ENCODE peak calls at places on chromosomes 3 and 15, in nine cellular contexts. X is cardiac fibroblast; L is foreskin melanocyte; O is body of pancreas; E is NCI-H524; V is naive thymus-derived CD8-positive, alpha-beta T cell; P is AG20443; A is stimulated activated CD4-positive, alpha-beta T cell treated with anti-CD3 and anti-CD28 coated beads, Interleukin-15, amount 100 ng/mL, for 1 hour; D is astrocyte. R is an unnamed sample.

GRCh38 chr3:165195226-165195625 is 958 bp downstream of the SLITRK3 start:
- DNase-seq in X (no peak), L (no peak), O (no peak), E (peak; percentile 47), V (no peak), P (no peak), A (no peak), D (no peak), R (no peak)

GRCh38 chr3:117589454-117589853 is 879.9 kb downstream of the TUSC7 start:
- DNase-seq in X (no peak), L (no peak), O (no peak), E (peak; percentile 70), V (no peak), P (peak; percentile 13), A (no peak), D (peak; percentile 53), R (no peak)

GRCh38 chr3:175948041-175948440 is 1088.9 kb downstream of the NAALADL2 start:
- DNase-seq in X (no peak), L (no peak), O (no peak), E (no peak), V (no peak), P (no peak), A (no peak), D (no peak), R (no peak)

GRCh38 chr3:23518441-23518840 is 287.3 kb upstream of the UBE2E1 start:
- DNase-seq in X (peak; percentile 12), L (no peak), O (no peak), E (no peak), V (no peak), P (no peak), A (no peak), D (no peak), R (no peak)

GRCh38 chr3:14861031-14861430 is 42.3 kb downstream of the FGD5 start:
- DNase-seq in X (peak; percentile 12), L (peak; percentile 6), O (no peak), E (no peak), V (no peak), P (no peak), A (no peak), D (no peak), R (no peak)

GRCh38 chr15:25866874-25867273 is 3.7 kb upstream of the ATP10A start:
- DNase-seq in X (no peak), L (no peak), O (no peak), E (no peak), V (no peak), P (no peak), A (no peak), D (no peak), R (no peak)

GRCh38 chr15:88897456-88898194 is 2.3 kb upstream of the HAPLN3 start:
- DNase-seq in X (peak; percentile 89), L (peak; percentile 62), O (peak; percentile 84), E (peak; percentile 70), V (peak; percentile 75), P (peak; percentile 88), A (peak; percentile 70), D (peak; percentile 76), R (peak; percentile 85)

GRCh38 chr3:195815169-195815771 is 3.5 kb upstream of the MUC4 start:
- DNase-seq in X (no peak), L (no peak), O (no peak), E (no peak), V (no peak), P (no peak), A (no peak), D (peak; percentile 42), R (no peak)

GRCh38 chr3:152299243-152299976 is 30.7 kb downstream of the MBNL1 start:
- DNase-seq in X (no peak), L (no peak), O (peak; percentile 25), E (peak; percentile 83), V (peak; percentile 71), P (no peak), A (no peak), D (no peak), R (no peak)

GRCh38 chr15:38253448-38253847 is 812 bp downstream of the SPRED1 start:
- DNase-seq in X (peak; percentile 71), L (no peak), O (peak; percentile 17), E (no peak), V (no peak), P (peak; percentile 15), A (no peak), D (peak; percentile 85), R (peak; percentile 64)

GRCh38 chr3:167626490-167626889 is 27.3 kb downstream of the WDR49 start:
- DNase-seq in X (no peak), L (no peak), O (peak; percentile 53), E (no peak), V (no peak), P (no peak), A (no peak), D (no peak), R (no peak)

GRCh38 chr3:154059798-154060197 is 61.4 kb upstream of the ARHGEF26 start:
- DNase-seq in X (peak; percentile 26), L (no peak), O (no peak), E (no peak), V (no peak), P (no peak), A (no peak), D (no peak), R (no peak)

GRCh38 chr15:22861151-22861550 is 22.7 kb downstream of the NIPA2 start:
- DNase-seq in X (no peak), L (no peak), O (no peak), E (no peak), V (no peak), P (no peak), A (no peak), D (no peak), R (no peak)

GRCh38 chr3:160697628-160698382 is 20.8 kb downstream of the ARL14 start:
- DNase-seq in X (peak; percentile 42), L (peak; percentile 49), O (no peak), E (no peak), V (no peak), P (peak; percentile 50), A (no peak), D (peak; percentile 82), R (peak; percentile 67)

GRCh38 chr3:11498646-11499045 is 145.1 kb downstream of the VGLL4 start:
- DNase-seq in X (peak; percentile 87), L (no peak), O (peak; percentile 91), E (no peak), V (no peak), P (peak; percentile 30), A (no peak), D (peak; percentile 84), R (peak; percentile 67)

GRCh38 chr3:27287052-27287451 is 82.1 kb downstream of the NEK10 start:
- DNase-seq in X (no peak), L (no peak), O (no peak), E (no peak), V (no peak), P (no peak), A (no peak), D (no peak), R (no peak)

GRCh38 chr15:50128266-50128665 is 9.2 kb upstream of the ATP8B4 start:
- DNase-seq in X (no peak), L (no peak), O (peak; percentile 37), E (no peak), V (no peak), P (no peak), A (no peak), D (no peak), R (no peak)

GRCh38 chr3:152330565-152330964 is 61.8 kb downstream of the MBNL1 start:
- DNase-seq in X (no peak), L (no peak), O (no peak), E (no peak), V (no peak), P (no peak), A (no peak), D (no peak), R (no peak)

GRCh38 chr3:45553469-45553974 is 41.0 kb upstream of the LIMD1 start:
- DNase-seq in X (peak; percentile 87), L (no peak), O (peak; percentile 48), E (peak; percentile 29), V (no peak), P (peak; percentile 44), A (no peak), D (peak; percentile 84), R (peak; percentile 25)

GRCh38 chr3:5136619-5137429 is 14.7 kb downstream of the ARL8B start:
- DNase-seq in X (peak; percentile 34), L (no peak), O (no peak), E (no peak), V (peak; percentile 12), P (peak; percentile 10), A (no peak), D (peak; percentile 35), R (no peak)

GRCh38 chr15:72782993-72783562 is 480 bp downstream of the ADPGK start:
- DNase-seq in X (peak; percentile 37), L (no peak), O (no peak), E (peak; percentile 49), V (peak; percentile 20), P (no peak), A (peak; percentile 26), D (no peak), R (no peak)

GRCh38 chr3:111810909-111811308 is 48.2 kb upstream of the PHLDB2 start:
- DNase-seq in X (peak; percentile 60), L (no peak), O (no peak), E (no peak), V (no peak), P (peak; percentile 50), A (no peak), D (peak; percentile 88), R (peak; percentile 74)

GRCh38 chr15:56948766-56949105 is 30.3 kb downstream of the TCF12 start:
- DNase-seq in X (no peak), L (no peak), O (no peak), E (no peak), V (no peak), P (no peak), A (no peak), D (no peak), R (no peak)

GRCh38 chr15:52624262-52624661 is 54.9 kb downstream of the ATOSA start:
- DNase-seq in X (no peak), L (no peak), O (no peak), E (no peak), V (no peak), P (no peak), A (no peak), D (no peak), R (no peak)